ENCODE peak calls at places on chromosomes 3 and 15, in ten cellular contexts. I is heart right ventricle; S is WERI-Rb-1; E is uterus; O is right atrium auricular region; U is neuronal stem cell; R is mammary epithelial cell; B is CD4-positive, alpha-beta T cell; F is OCI-LY7; A is HCT116. P is an unnamed sample.

GRCh38 chr15:58597943-58598828 is 151.3 kb downstream of the ADAM10 start:
- DNase-seq in A (no peak), O (no peak), R (no peak), E (no peak), B (no peak), U (no peak), F (no peak), S (no peak), I (no peak), P (no peak)

GRCh38 chr3:27642796-27643195 is 79.3 kb downstream of the EOMES start:
- DNase-seq in I (no peak), O (no peak), S (no peak), E (no peak), R (no peak), B (no peak), F (no peak), A (no peak), U (no peak), P (no peak)

GRCh38 chr3:10337323-10338163 is 16.6 kb upstream of the SEC13 start:
- DNase-seq in E (no peak), S (no peak), A (no peak), I (no peak), U (no peak), O (no peak), B (no peak), R (no peak), F (no peak), P (no peak)

GRCh38 chr3:119418641-119419040 is 44.8 kb downstream of the TMEM39A start:
- DNase-seq in A (no peak), R (no peak), U (no peak), E (no peak), B (no peak), I (no peak), S (no peak), F (no peak), O (no peak), P (no peak)

GRCh38 chr15:35481064-35481463 is 64.9 kb downstream of the DPH6 start:
- DNase-seq in A (no peak), B (no peak), R (no peak), I (no peak), O (no peak), S (no peak), U (no peak), E (no peak), F (no peak), P (no peak)

GRCh38 chr3:5136619-5137429 is 14.7 kb downstream of the ARL8B start:
- DNase-seq in U (no peak), B (no peak), O (no peak), I (no peak), E (no peak), F (peak; percentile 83), S (no peak), A (no peak), R (peak; percentile 82), P (peak; percentile 11)

GRCh38 chr3:43288366-43288765 is 2.0 kb downstream of the SNRK start:
- DNase-seq in U (no peak), R (no peak), E (no peak), B (no peak), O (no peak), I (no peak), F (peak; percentile 51), S (no peak), A (no peak), P (no peak)

GRCh38 chr3:160450846-160451245 is 1.3 kb upstream of the TRIM59 start:
- DNase-seq in R (no peak), S (no peak), B (no peak), E (no peak), O (no peak), F (no peak), U (no peak), I (no peak), A (no peak), P (no peak)

GRCh38 chr15:93026359-93026758 is 62.7 kb downstream of the RGMA start:
- DNase-seq in U (no peak), R (no peak), B (no peak), O (peak; percentile 58), A (no peak), S (no peak), I (no peak), E (no peak), F (no peak), P (no peak)

GRCh38 chr3:149831321-149831720 is 18.3 kb downstream of the RNF13 start:
- DNase-seq in I (no peak), U (no peak), E (no peak), B (no peak), S (no peak), A (no peak), R (no peak), F (no peak), O (no peak), P (no peak)

GRCh38 chr3:149833241-149833640 is 20.2 kb downstream of the RNF13 start:
- DNase-seq in S (no peak), O (no peak), R (no peak), E (no peak), B (no peak), F (peak; percentile 7), I (no peak), A (no peak), U (no peak), P (no peak)

GRCh38 chr3:149828390-149828789 is 15.4 kb downstream of the RNF13 start:
- DNase-seq in R (no peak), I (no peak), S (no peak), U (no peak), A (no peak), O (no peak), B (no peak), F (no peak), E (no peak), P (no peak)

GRCh38 chr3:149830902-149831301 is 17.9 kb downstream of the RNF13 start:
- DNase-seq in F (peak; percentile 30), U (no peak), I (no peak), R (no peak), B (no peak), E (no peak), A (no peak), S (no peak), O (no peak), P (no peak)

GRCh38 chr3:149832086-149832485 is 19.1 kb downstream of the RNF13 start:
- DNase-seq in S (no peak), U (no peak), E (no peak), B (no peak), A (no peak), O (no peak), I (no peak), R (no peak), F (no peak), P (no peak)
- H3K9me3 ChIP-seq in S (peaks cover 8% of the 10 kb centered on the region), U (peaks cover 33% of the 10 kb centered on the region), E (peaks cover 11% of the 10 kb centered on the region), B (peaks cover 62% of the 10 kb centered on the region), A (peaks cover 20% of the 10 kb centered on the region), O (peaks cover 8% of the 10 kb centered on the region), I (peaks cover 16% of the 10 kb centered on the region), R (peaks cover 21% of the 10 kb centered on the region), F (peaks cover 67% of the 10 kb centered on the region), P (peaks cover 4% of the 10 kb centered on the region)

DNA sequence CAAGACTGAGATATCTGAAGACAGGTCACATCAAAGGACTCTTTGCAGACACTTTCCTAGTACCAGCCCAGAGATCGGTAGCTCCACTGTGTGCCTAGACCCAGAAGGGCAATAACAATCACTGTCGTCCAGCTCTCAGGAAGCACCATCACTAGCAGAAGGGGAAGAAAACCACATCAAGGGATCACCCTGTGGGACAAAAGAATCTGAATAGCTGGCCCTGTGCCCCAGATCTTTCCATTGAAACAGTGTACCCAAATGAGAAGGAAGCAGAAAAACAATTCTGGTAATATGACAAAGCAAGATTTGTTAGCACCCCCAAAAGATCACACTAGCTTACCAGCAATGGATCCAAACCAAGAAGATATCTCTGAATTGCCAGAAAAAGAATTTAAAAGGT is 404.4 kb upstream of the NECTIN3 start:
- DNase-seq in U (no peak), R (no peak), F (no peak), I (no peak), A (no peak), E (no peak), B (no peak), S (no peak), O (no peak), P (no peak)
- H3K9me3 ChIP-seq in U (peaks cover 16% of the 10 kb centered on the region), R (peaks cover 8% of the 10 kb centered on the region), F (no peaks in the 10 kb centered on the region), I (no peaks in the 10 kb centered on the region), A (peaks cover 7% of the 10 kb centered on the region), E (no peaks in the 10 kb centered on the region), B (peaks cover 4% of the 10 kb centered on the region), S (peaks cover 3% of the 10 kb centered on the region), O (no peaks in the 10 kb centered on the region), P (no peaks in the 10 kb centered on the region)

DNA sequence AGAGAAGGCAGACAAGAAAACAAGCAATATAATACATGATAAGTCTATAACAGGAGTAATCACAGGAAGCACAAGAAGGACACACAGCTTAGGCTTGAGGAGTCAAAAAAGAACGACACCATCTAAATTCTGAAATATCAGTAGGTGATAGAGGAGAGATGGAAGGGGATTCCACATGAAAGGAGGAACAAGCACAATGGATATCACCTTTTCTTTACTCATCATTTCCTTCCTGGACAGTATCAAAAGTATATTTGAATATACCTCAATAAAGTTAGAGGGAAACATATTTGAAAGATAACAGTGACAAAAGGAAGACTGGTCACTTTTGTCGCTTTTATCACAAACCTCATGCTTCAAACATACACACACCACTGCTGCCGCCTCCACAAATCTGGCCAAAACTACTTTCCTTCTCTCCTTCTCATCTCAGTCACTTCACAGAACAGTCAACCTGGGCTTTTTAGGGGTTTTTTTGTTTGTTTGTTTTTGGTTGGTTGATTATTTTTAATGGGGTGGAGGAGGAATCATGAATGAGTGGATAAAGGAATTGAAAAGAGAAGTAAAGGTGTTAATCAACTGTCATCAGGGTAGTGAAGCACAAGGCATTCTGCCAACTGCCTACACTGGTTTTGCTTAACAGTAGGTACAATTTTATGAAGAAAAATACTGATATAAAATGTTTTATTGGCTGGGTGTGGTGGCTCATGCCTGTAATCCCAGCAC is 18.5 kb downstream of the DENND4A start:
- DNase-seq in O (no peak), A (no peak), I (no peak), F (peak; percentile 45), E (no peak), R (no peak), U (no peak), S (no peak), B (no peak), P (no peak)
- H3K9me3 ChIP-seq in O (no peaks in the 10 kb centered on the region), A (no peaks in the 10 kb centered on the region), I (no peaks in the 10 kb centered on the region), F (no peaks in the 10 kb centered on the region), E (no peaks in the 10 kb centered on the region), R (no peaks in the 10 kb centered on the region), U (no peaks in the 10 kb centered on the region), S (no peaks in the 10 kb centered on the region), B (no peaks in the 10 kb centered on the region), P (no peaks in the 10 kb centered on the region)

GRCh38 chr15:43360821-43361220 is 10.0 kb downstream of the ZSCAN29 start:
- DNase-seq in O (no peak), F (no peak), R (no peak), S (no peak), B (no peak), U (no peak), E (no peak), A (no peak), I (no peak), P (no peak)

DNA sequence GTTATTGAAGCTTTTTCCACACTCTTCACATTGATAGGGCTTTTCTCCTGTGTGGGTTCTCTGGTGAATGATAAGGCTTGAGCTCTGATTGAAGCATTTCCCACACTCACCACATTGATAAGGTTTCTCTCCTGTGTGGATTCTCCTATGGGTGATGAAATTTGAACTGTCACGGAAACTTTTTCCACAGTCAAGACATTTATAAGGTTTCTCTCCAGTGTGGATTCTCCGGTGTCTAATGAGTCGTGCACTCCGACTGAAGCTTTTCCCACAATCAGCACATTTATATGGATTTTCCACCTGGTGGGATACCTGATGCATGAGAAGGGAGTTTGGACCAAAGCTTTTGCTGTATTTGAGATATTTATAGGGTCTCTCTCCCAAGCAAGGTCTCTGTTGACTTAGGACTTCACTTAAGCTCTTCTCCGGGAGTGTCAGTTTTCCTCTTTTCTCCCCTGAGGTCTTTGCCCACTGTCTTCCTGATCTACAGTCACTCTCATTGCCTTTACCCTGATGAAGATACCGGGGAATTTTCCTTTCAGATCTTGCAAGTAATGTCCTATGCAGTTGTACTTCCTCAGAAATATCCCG is 9.4 kb downstream of the ZSCAN29 start:
- DNase-seq in A (no peak), O (no peak), F (no peak), S (no peak), R (no peak), B (no peak), I (no peak), E (no peak), U (no peak), P (no peak)
- H3K9me3 ChIP-seq in A (peaks cover 24% of the 10 kb centered on the region), O (peaks cover 19% of the 10 kb centered on the region), F (no peaks in the 10 kb centered on the region), S (peaks cover 21% of the 10 kb centered on the region), R (peaks cover 31% of the 10 kb centered on the region), B (peaks cover 58% of the 10 kb centered on the region), I (peaks cover 43% of the 10 kb centered on the region), E (peaks cover 41% of the 10 kb centered on the region), U (peaks cover 84% of the 10 kb centered on the region), P (peaks cover 31% of the 10 kb centered on the region)